ENCODE peak calls at places on chromosomes 16 and 17, in four cellular contexts. Z, D, T and Y are unnamed samples. For H3K4me1 and H3K9me3, the result is how much of the 10 kb centered on the place peaks cover.

GRCh38 chr16:26382607-26383006 is 684.1 kb upstream of the C16orf82 start:
- DNase-seq in Z (no peak), D (no peak), T (no peak), Y (no peak)

GRCh38 chr17:45222273-45222993 is 748 bp downstream of the FMNL1 start:
- DNase-seq in Z (no peak), D (no peak), T (no peak), Y (no peak)

GRCh38 chr16:84416407-84417321 is 48.3 kb downstream of the ATP2C2 start:
- DNase-seq in Z (no peak), D (no peak), T (no peak), Y (no peak)

GRCh38 chr16:86926695-86927094 is 348.3 kb downstream of the FOXL1 start:
- DNase-seq in Z (no peak), D (no peak), T (no peak), Y (no peak)

GRCh38 chr16:10949424-10949970 is 5.1 kb downstream of the CLEC16A start:
- DNase-seq in Z (no peak), D (no peak), T (no peak), Y (peak)

GRCh38 chr16:72986011-72986410 is 61.9 kb downstream of the ZFHX3 start:
- DNase-seq in Z (peak), D (peak), T (no peak), Y (no peak)

GRCh38 chr16:48503779-48504178 is 106.2 kb downstream of the N4BP1 start:
- DNase-seq in Z (peak), D (peak), T (no peak), Y (peak)

GRCh38 chr16:56950881-56951771 is 10.6 kb upstream of the CETP start:
- DNase-seq in Z (peak), D (peak), T (no peak), Y (peak)

GRCh38 chr16:35908942-35909341 is 2449.5 kb downstream of the TP53TG3F start:
- DNase-seq in Z (no peak), D (no peak), T (no peak), Y (no peak)

GRCh38 chr17:2724783-2725164 is 13.2 kb upstream of the CLUH start:
- DNase-seq in Z (no peak), D (no peak), T (no peak), Y (no peak)

GRCh38 chr17:76278268-76278908 is 13.2 kb downstream of the UBALD2 start:
- DNase-seq in Z (no peak), D (no peak), T (no peak), Y (no peak)

GRCh38 chr17:79160980-79161621 is 86.5 kb downstream of the ENGASE start:
- DNase-seq in Z (no peak), D (no peak), T (no peak), Y (no peak)

GRCh38 chr17:78414178-78415162 is 36.0 kb downstream of the PGS1 start:
- DNase-seq in Z (no peak), D (no peak), T (no peak), Y (no peak)

GRCh38 chr17:46044286-46044928 is 45.4 kb downstream of the STH start:
- DNase-seq in Z (peak), D (no peak), T (no peak), Y (peak)

GRCh38 chr17:59387351-59388069 is 56.1 kb downstream of the YPEL2 start:
- DNase-seq in Z (no peak), D (no peak), T (no peak), Y (no peak)

GRCh38 chr16:5560084-5560483 is 462.5 kb upstream of the EEF2KMT start:
- DNase-seq in Z (no peak), D (no peak), T (no peak), Y (no peak)

GRCh38 chr16:79264237-79265104 is 336.1 kb downstream of the MAF start:
- DNase-seq in Z (no peak), D (no peak), T (no peak), Y (peak)

GRCh38 chr16:82630688-82631087 is 3.9 kb downstream of the CDH13 start:
- DNase-seq in Z (no peak), D (no peak), T (no peak), Y (no peak)

GRCh38 chr17:82396601-82397435 is 21.3 kb upstream of the HEXD start:
- DNase-seq in Z (no peak), D (no peak), T (no peak), Y (no peak)

GRCh38 chr16:17397499-17397891 is 73.3 kb downstream of the XYLT1 start:
- DNase-seq in Z (no peak), D (no peak), T (no peak), Y (peak)

GRCh38 chr16:10182186-10182683 is at the start of gene GRIN2A:
- DNase-seq in Z (no peak), D (no peak), T (no peak), Y (peak)

GRCh38 chr17:65057520-65058075 is 1.1 kb upstream of the GNA13 start:
- DNase-seq in Z (no peak), D (peak), T (no peak), Y (peak)

GRCh38 chr17:78652024-78652423 is 74.8 kb upstream of the DNAH17 start:
- DNase-seq in Z (no peak), D (no peak), T (no peak), Y (no peak)

GRCh38 chr16:65068151-65068740 is 53.6 kb downstream of the CDH11 start:
- DNase-seq in Z (no peak), D (no peak), T (no peak), Y (no peak)

GRCh38 chr16:62036807-62037135 is 533 bp upstream of the CDH8 start:
- DNase-seq in Z (no peak), D (no peak), T (no peak), Y (no peak)

GRCh38 chr16:84532299-84532724 is 27.9 kb upstream of the MEAK7 start:
- DNase-seq in Z (peak), D (peak), T (peak), Y (peak)

GRCh38 chr16:29726845-29727379 is 18.9 kb downstream of the C16orf54 start:
- DNase-seq in Z (no peak), D (no peak), T (no peak), Y (no peak)

GRCh38 chr16:21150375-21151001 is at the start of gene DNAH3:
- DNase-seq in Z (no peak), D (no peak), T (no peak), Y (peak)

GRCh38 chr17:68544521-68544920 is 32.3 kb downstream of the PRKAR1A start:
- DNase-seq in Z (no peak), D (no peak), T (no peak), Y (no peak)

GRCh38 chr16:88477631-88478030 is 24.6 kb downstream of the ZFPM1 start:
- DNase-seq in Z (no peak), D (no peak), T (no peak), Y (no peak)

GRCh38 chr16:3642397-3643094 is 11.9 kb upstream of the DNASE1 start:
- DNase-seq in Z (no peak), D (no peak), T (peak), Y (no peak)

GRCh38 chr17:28925912-28926365 is 23.1 kb upstream of the DHRS13 start:
- DNase-seq in Z (no peak), D (no peak), T (no peak), Y (peak)

GRCh38 chr17:50681260-50682200 is 26.2 kb downstream of the ANKRD40 start:
- DNase-seq in Z (no peak), D (no peak), T (peak), Y (peak)

GRCh38 chr16:56190903-56191806 is at the start of gene GNAO1:
- DNase-seq in Z (no peak), D (peak), T (peak), Y (peak)

GRCh38 chr17:14448816-14449215 is 147.9 kb downstream of the HS3ST3B1 start:
- DNase-seq in Z (no peak), D (no peak), T (no peak), Y (no peak)

GRCh38 chr17:45292696-45293412 is 24.0 kb downstream of the MAP3K14 start:
- DNase-seq in Z (no peak), D (no peak), T (no peak), Y (peak)

GRCh38 chr17:61753696-61754095 is 109.6 kb downstream of the BRIP1 start:
- DNase-seq in Z (no peak), D (no peak), T (no peak), Y (no peak)

GRCh38 chr17:67647482-67647881 is 70.3 kb upstream of the NOL11 start:
- DNase-seq in Z (no peak), D (no peak), T (no peak), Y (no peak)

GRCh38 chr17:31487063-31487647 is 95.7 kb downstream of the RAB11FIP4 start:
- DNase-seq in Z (no peak), D (no peak), T (no peak), Y (no peak)
- TF ChIP-seq CTCF in Z (no peak), D (no peak), T (no peak), Y (no peak)

DNA sequence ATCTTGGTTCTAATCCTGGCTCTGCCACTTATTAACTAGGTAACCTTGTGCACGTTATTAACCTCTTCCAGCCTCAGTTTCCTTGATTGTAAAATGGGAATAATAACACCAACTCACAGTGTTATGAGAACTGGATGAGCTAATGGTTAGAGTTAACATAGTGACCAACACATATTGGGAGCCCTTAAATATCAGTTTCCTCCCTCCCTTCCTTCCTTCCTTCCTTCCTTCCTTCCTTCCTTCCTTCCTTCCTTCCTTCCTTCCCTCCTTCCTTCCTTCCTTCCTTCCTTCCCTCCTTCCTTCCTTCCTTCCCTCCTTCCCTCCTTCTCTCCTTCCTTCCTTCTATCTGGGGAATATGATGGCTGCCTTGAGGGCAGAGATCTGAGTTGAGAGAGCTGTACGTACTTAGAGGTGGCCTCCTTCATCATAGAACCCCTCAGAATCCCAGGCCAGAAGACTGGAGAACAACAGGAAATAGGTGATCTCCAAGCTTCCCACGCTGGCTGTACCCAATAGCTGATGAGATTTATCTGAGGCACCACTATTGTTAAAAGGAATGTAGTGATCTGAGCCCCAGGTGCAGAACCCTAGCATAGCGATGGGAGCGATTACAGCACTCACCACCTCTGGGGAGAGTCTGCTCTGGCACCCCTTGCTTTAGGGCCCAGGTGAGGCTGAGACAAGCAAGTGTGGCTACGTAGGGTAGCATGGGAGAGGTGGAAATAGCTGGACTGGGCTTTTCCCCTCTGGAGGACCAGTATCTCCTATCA is 26.2 kb downstream of the CCR7 start:
- DNase-seq in Z (no peak), D (no peak), T (no peak), Y (no peak)
- H3K4me1 ChIP-seq in Z (under half), D (half or more), T (under half), Y (half or more)

GRCh38 chr17:18252160-18252559 is 6.4 kb downstream of the FLII start:
- DNase-seq in Z (no peak), D (no peak), T (no peak), Y (no peak)
- H3K9me3 ChIP-seq in Z (under half), D (under half), T (under half), Y (under half)

GRCh38 chr17:7841622-7842379 is 7.8 kb downstream of the KDM6B start:
- DNase-seq in Z (peak), D (peak), T (peak), Y (peak)
- TF ChIP-seq CTCF in Z (peak), D (peak), T (peak), Y (peak)

GRCh38 chr16:1108299-1109252 is 12.5 kb upstream of the C1QTNF8 start:
- DNase-seq in Z (no peak), D (peak), T (peak), Y (peak)

GRCh38 chr16:1106659-1107058 is 10.6 kb upstream of the C1QTNF8 start:
- DNase-seq in Z (no peak), D (no peak), T (no peak), Y (no peak)

GRCh38 chr16:1107141-1107540 is 11.1 kb upstream of the C1QTNF8 start:
- DNase-seq in Z (no peak), D (no peak), T (no peak), Y (no peak)

GRCh38 chr16:1105888-1106620 is 10.0 kb upstream of the C1QTNF8 start:
- DNase-seq in Z (peak), D (peak), T (peak), Y (peak)

GRCh38 chr16:1107731-1108130 is 11.7 kb upstream of the C1QTNF8 start:
- DNase-seq in Z (no peak), D (no peak), T (no peak), Y (no peak)
- H3K4me1 ChIP-seq in Z (under half), D (under half), T (under half), Y (under half)

GRCh38 chr16:31577411-31577810 is 49.7 kb downstream of the AHSP start:
- DNase-seq in Z (no peak), D (no peak), T (no peak), Y (no peak)
- H3K9me3 ChIP-seq in Z (under half), D (half or more), T (under half), Y (under half)

GRCh38 chr17:57424777-57425188 is 168.5 kb downstream of the MSI2 start:
- DNase-seq in Z (no peak), D (no peak), T (no peak), Y (no peak)
- TF ChIP-seq CTCF in Z (no peak), D (no peak), T (no peak), Y (no peak)